ENCODE peak calls at places on chromosome 18, in six cellular contexts. One of them, this sample, is unnamed.

GRCh38 chr18:35410561-35410960 is 33.4 kb upstream of the ZNF396 start:
- DNase-seq in stomach: no peak
- DNase-seq in kidney: no peak
- DNase-seq in suprapubic skin: no peak
- DNase-seq in GM23248: no peak
- DNase-seq in mesendoderm: no peak
- DNase-seq in this sample: no peak

GRCh38 chr18:71598374-71598773 is 945.8 kb downstream of the CBLN2 start:
- DNase-seq in stomach: no peak
- DNase-seq in kidney: no peak
- DNase-seq in suprapubic skin: no peak
- DNase-seq in GM23248: no peak
- DNase-seq in mesendoderm: no peak
- DNase-seq in this sample: no peak

GRCh38 chr18:68721681-68722583 is 7.0 kb upstream of the TMX3 start:
- DNase-seq in stomach: no peak
- DNase-seq in kidney: no peak
- DNase-seq in suprapubic skin: no peak
- DNase-seq in GM23248: peak; percentile 56
- DNase-seq in mesendoderm: no peak
- DNase-seq in this sample: no peak

GRCh38 chr18:22314406-22314805 is 103.3 kb downstream of the CTAGE1 start:
- DNase-seq in stomach: no peak
- DNase-seq in kidney: no peak
- DNase-seq in suprapubic skin: no peak
- DNase-seq in GM23248: peak; percentile 96
- DNase-seq in mesendoderm: peak; percentile 51
- DNase-seq in this sample: no peak

GRCh38 chr18:78627546-78628315 is 351.9 kb upstream of the SALL3 start:
- DNase-seq in stomach: no peak
- DNase-seq in kidney: no peak
- DNase-seq in suprapubic skin: no peak
- DNase-seq in GM23248: no peak
- DNase-seq in mesendoderm: no peak
- DNase-seq in this sample: no peak

GRCh38 chr18:21191596-21192307 is 50.3 kb upstream of the GREB1L start:
- DNase-seq in stomach: peak; percentile 52
- DNase-seq in kidney: no peak
- DNase-seq in suprapubic skin: no peak
- DNase-seq in GM23248: peak; percentile 85
- DNase-seq in mesendoderm: peak; percentile 74
- DNase-seq in this sample: no peak

GRCh38 chr18:55124078-55124477 is 164.8 kb upstream of the CCDC68 start:
- DNase-seq in stomach: no peak
- DNase-seq in kidney: no peak
- DNase-seq in suprapubic skin: no peak
- DNase-seq in GM23248: peak; percentile 43
- DNase-seq in mesendoderm: no peak
- DNase-seq in this sample: no peak

GRCh38 chr18:63470751-63471150 is 6.0 kb upstream of the SERPINB5 start:
- DNase-seq in stomach: no peak
- DNase-seq in kidney: no peak
- DNase-seq in suprapubic skin: no peak
- DNase-seq in GM23248: no peak
- DNase-seq in mesendoderm: peak; percentile 14
- DNase-seq in this sample: no peak

GRCh38 chr18:78679861-78680260 is 299.8 kb upstream of the SALL3 start:
- DNase-seq in stomach: peak; percentile 8
- DNase-seq in kidney: peak; percentile 44
- DNase-seq in suprapubic skin: peak; percentile 77
- DNase-seq in GM23248: no peak
- DNase-seq in mesendoderm: no peak
- DNase-seq in this sample: no peak

GRCh38 chr18:377088-377487 is 109.2 kb upstream of the THOC1 start:
- DNase-seq in stomach: no peak
- DNase-seq in kidney: no peak
- DNase-seq in suprapubic skin: no peak
- DNase-seq in GM23248: no peak
- DNase-seq in mesendoderm: no peak
- DNase-seq in this sample: no peak

GRCh38 chr18:8480506-8481328 is 128.5 kb upstream of the RAB12 start:
- DNase-seq in stomach: peak; percentile 34
- DNase-seq in kidney: no peak
- DNase-seq in suprapubic skin: no peak
- DNase-seq in GM23248: peak; percentile 64
- DNase-seq in mesendoderm: peak; percentile 72
- DNase-seq in this sample: no peak

GRCh38 chr18:32553640-32554039 is 83.0 kb upstream of the GAREM1 start:
- DNase-seq in stomach: no peak
- DNase-seq in kidney: no peak
- DNase-seq in suprapubic skin: no peak
- DNase-seq in GM23248: no peak
- DNase-seq in mesendoderm: peak; percentile 32
- DNase-seq in this sample: no peak

GRCh38 chr18:32550958-32551357 is 80.3 kb upstream of the GAREM1 start:
- DNase-seq in stomach: no peak
- DNase-seq in kidney: no peak
- DNase-seq in suprapubic skin: no peak
- DNase-seq in GM23248: no peak
- DNase-seq in mesendoderm: peak; percentile 86
- DNase-seq in this sample: no peak

GRCh38 chr18:32552421-32553030 is 81.8 kb upstream of the GAREM1 start:
- DNase-seq in stomach: peak; percentile 71
- DNase-seq in kidney: no peak
- DNase-seq in suprapubic skin: no peak
- DNase-seq in GM23248: peak; percentile 72
- DNase-seq in mesendoderm: peak; percentile 87
- DNase-seq in this sample: peak; percentile 11

GRCh38 chr18:32549248-32549842 is 78.7 kb upstream of the GAREM1 start:
- DNase-seq in stomach: peak; percentile 71
- DNase-seq in kidney: no peak
- DNase-seq in suprapubic skin: no peak
- DNase-seq in GM23248: peak; percentile 57
- DNase-seq in mesendoderm: peak; percentile 81
- DNase-seq in this sample: no peak

DNA sequence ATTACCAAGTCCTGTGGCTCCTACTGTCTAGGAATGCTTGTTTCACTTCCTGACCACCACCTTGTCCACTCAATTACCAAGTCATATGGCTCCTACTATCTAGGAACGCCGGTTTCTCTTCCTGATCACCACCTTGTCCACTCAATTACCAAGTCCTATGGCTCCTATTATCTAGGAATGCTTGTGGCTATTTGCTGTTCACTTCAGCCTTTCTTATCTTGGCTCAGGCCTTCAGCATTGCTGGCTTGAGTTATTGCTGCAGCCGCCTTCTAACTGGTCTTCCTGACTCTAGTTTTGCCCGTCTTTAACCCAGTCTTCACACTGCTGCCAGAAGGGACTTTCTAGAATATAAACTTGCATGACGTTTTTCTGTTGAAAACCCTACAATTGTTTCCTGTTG is 82.5 kb upstream of the GAREM1 start:
- DNase-seq in stomach: no peak
- DNase-seq in kidney: no peak
- DNase-seq in suprapubic skin: no peak
- DNase-seq in GM23248: no peak
- DNase-seq in mesendoderm: no peak
- DNase-seq in this sample: no peak
- H3K4me3 ChIP-seq in stomach: no peak overlapping the region
- H3K4me3 ChIP-seq in kidney: no peak overlapping the region
- H3K4me3 ChIP-seq in suprapubic skin: no peak overlapping the region
- H3K4me3 ChIP-seq in GM23248: no peak overlapping the region
- H3K4me3 ChIP-seq in mesendoderm: no peak overlapping the region
- H3K4me3 ChIP-seq in this sample: no peak overlapping the region

GRCh38 chr18:48866028-48866733 is 84.6 kb downstream of the SMAD7 start:
- DNase-seq in stomach: peak; percentile 84
- DNase-seq in kidney: peak; percentile 82
- DNase-seq in suprapubic skin: no peak
- DNase-seq in GM23248: peak; percentile 71
- DNase-seq in mesendoderm: no peak
- DNase-seq in this sample: no peak
- H3K27ac ChIP-seq in stomach: no peak overlapping the region
- H3K27ac ChIP-seq in kidney: no peak overlapping the region
- H3K27ac ChIP-seq in suprapubic skin: no peak overlapping the region
- H3K27ac ChIP-seq in GM23248: no peak overlapping the region
- H3K27ac ChIP-seq in mesendoderm: no peak overlapping the region
- H3K27ac ChIP-seq in this sample: no peak overlapping the region

GRCh38 chr18:31440787-31441186 is 6.8 kb upstream of the DSG3 start:
- DNase-seq in stomach: no peak
- DNase-seq in kidney: no peak
- DNase-seq in suprapubic skin: no peak
- DNase-seq in GM23248: no peak
- DNase-seq in mesendoderm: no peak
- DNase-seq in this sample: no peak

GRCh38 chr18:31432316-31432715 is 15.2 kb upstream of the DSG3 start:
- DNase-seq in stomach: no peak
- DNase-seq in kidney: no peak
- DNase-seq in suprapubic skin: no peak
- DNase-seq in GM23248: no peak
- DNase-seq in mesendoderm: no peak
- DNase-seq in this sample: no peak

GRCh38 chr18:31439807-31440325 is 7.7 kb upstream of the DSG3 start:
- DNase-seq in stomach: no peak
- DNase-seq in kidney: no peak
- DNase-seq in suprapubic skin: no peak
- DNase-seq in GM23248: no peak
- DNase-seq in mesendoderm: no peak
- DNase-seq in this sample: no peak

GRCh38 chr18:31438402-31438801 is 9.1 kb upstream of the DSG3 start:
- DNase-seq in stomach: no peak
- DNase-seq in kidney: no peak
- DNase-seq in suprapubic skin: no peak
- DNase-seq in GM23248: no peak
- DNase-seq in mesendoderm: no peak
- DNase-seq in this sample: no peak

GRCh38 chr18:31436825-31437224 is 10.7 kb upstream of the DSG3 start:
- DNase-seq in stomach: no peak
- DNase-seq in kidney: no peak
- DNase-seq in suprapubic skin: no peak
- DNase-seq in GM23248: no peak
- DNase-seq in mesendoderm: peak; percentile 32
- DNase-seq in this sample: no peak
- H3K4me3 ChIP-seq in stomach: no peak overlapping the region
- H3K4me3 ChIP-seq in kidney: no peak overlapping the region
- H3K4me3 ChIP-seq in suprapubic skin: no peak overlapping the region
- H3K4me3 ChIP-seq in GM23248: no peak overlapping the region
- H3K4me3 ChIP-seq in mesendoderm: no peak overlapping the region
- H3K4me3 ChIP-seq in this sample: no peak overlapping the region

GRCh38 chr18:3012306-3012919 is 531 bp downstream of the LPIN2 start:
- DNase-seq in stomach: peak; percentile 48
- DNase-seq in kidney: peak; percentile 90
- DNase-seq in suprapubic skin: peak; percentile 85
- DNase-seq in GM23248: peak; percentile 72
- DNase-seq in mesendoderm: peak; percentile 33
- DNase-seq in this sample: no peak
- H3K27ac ChIP-seq in stomach: peak overlapping the region; percentile 99
- H3K27ac ChIP-seq in kidney: peak overlapping the region; percentile 95
- H3K27ac ChIP-seq in suprapubic skin: peak overlapping the region; percentile 96
- H3K27ac ChIP-seq in GM23248: peak overlapping the region; percentile 89
- H3K27ac ChIP-seq in mesendoderm: peak overlapping the region; percentile 98
- H3K27ac ChIP-seq in this sample: peak overlapping the region; percentile 92